ENCODE peak calls at places on chromosomes 11 and 22, in nine cellular contexts. D is stomach; W is B cell; X is GM12865; J is right lobe of liver; U is uterus; E is progenitor cell of endocrine pancreas; Y is CD8-positive, alpha-beta T cell; R is fibroblast of pulmonary artery. V is an unnamed sample.

GRCh38 chr11:45301537-45302246 is 15.6 kb upstream of the SYT13 start:
- DNase-seq in D (no peak), W (no peak), X (no peak), J (no peak), U (no peak), E (no peak), Y (no peak), R (no peak), V (no peak)

GRCh38 chr11:126712017-126712625 is 288.4 kb downstream of the KIRREL3 start:
- DNase-seq in D (no peak), W (no peak), X (no peak), J (no peak), U (no peak), E (no peak), Y (no peak), R (no peak), V (no peak)

GRCh38 chr11:15650105-15650938 is 535.6 kb downstream of the INSC start:
- DNase-seq in D (peak), W (peak), X (peak), J (peak), U (peak), E (peak), Y (peak), R (peak), V (peak)

GRCh38 chr11:43685483-43685882 is 4.9 kb downstream of the HSD17B12 start:
- DNase-seq in D (no peak), W (no peak), X (no peak), J (no peak), U (no peak), E (no peak), Y (no peak), R (no peak), V (no peak)

GRCh38 chr11:8298801-8299786 is 35.4 kb upstream of the LMO1 start:
- DNase-seq in D (peak), W (no peak), X (no peak), J (no peak), U (no peak), E (no peak), Y (no peak), R (no peak), V (peak)

GRCh38 chr11:43575931-43576833 is 104.4 kb upstream of the HSD17B12 start:
- DNase-seq in D (no peak), W (no peak), X (no peak), J (no peak), U (no peak), E (no peak), Y (no peak), R (peak), V (no peak)

GRCh38 chr11:132072044-132072879 is 701.8 kb downstream of the NTM start:
- DNase-seq in D (no peak), W (no peak), X (no peak), J (no peak), U (no peak), E (no peak), Y (no peak), R (peak), V (no peak)

GRCh38 chr11:45658292-45658991 is 7.0 kb downstream of the CHST1 start:
- DNase-seq in D (peak), W (no peak), X (no peak), J (peak), U (peak), E (no peak), Y (no peak), R (peak), V (peak)

GRCh38 chr11:116890193-116890592 is 52.8 kb upstream of the APOA1 start:
- DNase-seq in D (no peak), W (no peak), X (peak), J (no peak), U (no peak), E (no peak), Y (no peak), R (peak), V (no peak)

GRCh38 chr22:49918911-49919881 is 762 bp downstream of the CRELD2 start:
- DNase-seq in D (no peak), W (peak), X (no peak), J (peak), U (no peak), E (no peak), Y (no peak), R (no peak), V (no peak)

GRCh38 chr11:27720277-27720830 is 20.1 kb upstream of the BDNF start:
- DNase-seq in D (no peak), W (no peak), X (peak), J (peak), U (no peak), E (peak), Y (no peak), R (peak), V (no peak)

GRCh38 chr11:121426476-121427454 is 25.3 kb upstream of the SORL1 start:
- DNase-seq in D (peak), W (peak), X (peak), J (peak), U (no peak), E (peak), Y (peak), R (no peak), V (no peak)

GRCh38 chr22:40410731-40411505 is 40.5 kb downstream of the SGSM3 start:
- DNase-seq in D (no peak), W (no peak), X (no peak), J (no peak), U (no peak), E (no peak), Y (no peak), R (no peak), V (no peak)

GRCh38 chr11:68213135-68213515 is at the start of gene KMT5B:
- DNase-seq in D (peak), W (peak), X (peak), J (no peak), U (peak), E (no peak), Y (peak), R (peak), V (no peak)

GRCh38 chr11:35523861-35524260 is 1.6 kb downstream of the PAMR1 start:
- DNase-seq in D (no peak), W (no peak), X (no peak), J (no peak), U (peak), E (no peak), Y (no peak), R (no peak), V (no peak)

GRCh38 chr22:28247667-28248363 is 328.8 kb upstream of the PITPNB start:
- DNase-seq in D (no peak), W (no peak), X (no peak), J (no peak), U (no peak), E (no peak), Y (no peak), R (no peak), V (no peak)

GRCh38 chr11:47918370-47918690 is 62.0 kb upstream of the PTPRJ start:
- DNase-seq in D (no peak), W (no peak), X (no peak), J (no peak), U (no peak), E (no peak), Y (no peak), R (no peak), V (no peak)

GRCh38 chr11:64913171-64913727 is 3.8 kb downstream of the ATG2A start:
- DNase-seq in D (no peak), W (no peak), X (no peak), J (no peak), U (no peak), E (no peak), Y (no peak), R (no peak), V (no peak)
- TF ChIP-seq CTCF in D (no peak), W (no peak), X (no peak), J (no peak), U (no peak), E (no peak), Y (no peak), R (no peak), V (no peak)

DNA sequence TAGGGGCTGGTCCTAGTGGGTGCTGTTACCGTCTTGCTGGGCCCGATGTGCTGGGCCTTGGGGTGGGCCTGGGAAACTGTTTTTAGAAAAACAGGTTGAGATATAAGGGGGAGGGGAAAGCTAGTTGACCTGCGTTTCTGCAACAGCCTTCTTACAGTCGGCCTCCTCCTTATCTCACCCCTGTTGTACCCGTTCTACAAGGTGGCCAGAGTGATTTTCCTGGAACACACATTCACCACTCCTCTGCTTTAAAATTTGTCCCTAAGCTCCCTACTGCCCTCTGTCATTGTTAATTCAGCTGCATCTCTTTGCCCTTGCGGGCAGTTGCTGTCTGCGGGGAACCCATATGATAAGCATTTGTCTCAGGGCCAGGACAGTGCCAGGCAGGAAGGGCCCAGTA is 113.9 kb downstream of the HIPK3 start:
- DNase-seq in D (no peak), W (no peak), X (no peak), J (no peak), U (no peak), E (no peak), Y (no peak), R (no peak), V (no peak)
- TF ChIP-seq CTCF in D (no peak), W (no peak), X (no peak), J (no peak), U (no peak), E (no peak), Y (no peak), R (no peak), V (no peak)

DNA sequence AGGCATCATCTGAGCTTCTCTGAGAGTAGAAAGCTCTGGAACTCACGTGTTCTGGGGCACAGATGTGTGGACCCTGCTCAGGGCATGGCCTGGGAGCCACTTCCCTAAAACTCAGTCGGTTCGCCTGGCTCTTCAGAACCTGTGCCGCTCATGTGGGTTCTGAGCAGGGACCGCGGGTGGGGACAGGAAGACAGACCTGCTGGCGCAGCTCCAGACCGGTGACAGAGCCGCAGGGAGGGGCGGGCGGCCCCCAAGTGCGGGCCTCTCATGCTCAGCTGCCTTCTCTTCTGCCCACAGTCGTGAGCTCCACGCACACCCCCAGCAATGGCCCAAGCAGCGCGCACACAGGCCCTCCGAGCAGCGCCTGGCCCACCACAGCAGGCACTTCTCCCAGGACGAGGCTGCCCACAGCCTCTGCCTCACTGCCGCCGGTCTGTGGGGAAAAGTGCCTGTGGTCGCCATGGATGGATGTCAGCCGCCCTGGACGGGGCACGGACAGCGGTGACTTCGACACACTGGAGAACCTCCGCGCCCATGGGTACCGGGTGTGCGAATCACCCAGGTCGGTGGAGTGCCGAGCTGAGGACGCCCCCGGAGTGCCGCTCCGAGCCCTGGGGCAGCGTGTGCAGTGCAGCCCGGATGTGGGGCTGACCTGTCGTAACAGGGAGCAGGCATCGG is 24.2 kb downstream of the MUC5AC start:
- DNase-seq in D (no peak), W (no peak), X (no peak), J (no peak), U (no peak), E (no peak), Y (no peak), R (no peak), V (no peak)
- TF ChIP-seq CTCF in D (no peak), W (no peak), X (no peak), J (no peak), U (no peak), E (no peak), Y (no peak), R (no peak), V (no peak)

DNA sequence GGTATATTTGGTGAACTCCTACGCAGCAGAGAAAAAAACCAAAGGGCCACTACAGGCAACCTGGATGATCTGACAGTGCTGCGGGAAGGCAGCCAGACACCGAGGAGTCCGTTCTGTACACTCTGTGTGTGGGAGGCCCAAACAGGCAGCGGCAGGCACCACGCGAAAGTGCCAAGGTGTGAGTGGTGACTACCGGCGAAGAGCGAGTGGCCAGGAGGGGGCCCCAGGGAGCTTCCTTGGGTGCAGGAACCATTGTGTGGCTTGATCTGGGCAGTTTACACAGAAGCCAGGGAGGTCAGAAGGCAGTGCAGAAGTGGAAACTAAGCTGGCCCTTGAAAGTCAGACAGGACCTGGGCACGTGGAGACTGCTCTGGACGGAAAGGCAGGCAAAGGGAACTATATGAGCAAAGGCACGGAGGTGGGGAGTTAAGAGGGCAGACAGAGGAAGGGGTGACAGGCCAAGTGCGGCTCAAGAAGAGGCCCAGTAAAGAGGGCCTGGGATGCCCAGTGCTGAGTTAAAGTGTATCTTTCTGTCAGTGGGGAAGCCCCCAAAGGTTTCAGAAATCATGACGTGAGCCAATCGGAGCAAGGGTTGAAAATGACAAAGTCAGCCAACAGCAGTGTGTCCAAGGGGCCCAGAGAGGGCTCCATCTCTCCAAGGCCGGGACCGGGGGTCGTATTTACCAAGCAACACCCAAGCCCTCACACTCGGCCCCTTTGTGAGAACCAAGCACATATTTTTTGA is 10.6 kb downstream of the TMEM184B start:
- DNase-seq in D (peak), W (peak), X (peak), J (peak), U (peak), E (no peak), Y (no peak), R (no peak), V (no peak)
- TF ChIP-seq CTCF in D (peak), W (peak), X (peak), J (peak), U (peak), E (peak), Y (peak), R (peak), V (peak)

V was measured in coronary artery.